ENCODE peak calls at places on chromosomes 16 and 17, in six cellular contexts. H is lower leg skin, W is fibroblast of the aortic adventitia, A is Karpas-422, X is PC-9, Z is ascending aorta. N is an unnamed sample.

GRCh38 chr16:19938536-19938935 is 53.9 kb upstream of the GPRC5B start:
- DNase-seq in H (no peak), W (peak; percentile 28), A (no peak), X (no peak), Z (no peak), N (no peak)

GRCh38 chr17:48457080-48457836 is 27.2 kb upstream of the SKAP1 start:
- DNase-seq in H (peak; percentile 89), W (peak; percentile 50), A (peak; percentile 90), X (peak; percentile 51), Z (peak; percentile 76), N (peak; percentile 17)

GRCh38 chr17:82901836-82902235 is 62.0 kb upstream of the ZNF750 start:
- DNase-seq in H (no peak), W (no peak), A (no peak), X (no peak), Z (no peak), N (no peak)

GRCh38 chr16:70684146-70685060 is 1.4 kb downstream of the MTSS2 start:
- DNase-seq in H (no peak), W (no peak), A (no peak), X (no peak), Z (no peak), N (no peak)

GRCh38 chr17:79154446-79154845 is 79.8 kb downstream of the ENGASE start:
- DNase-seq in H (no peak), W (no peak), A (no peak), X (no peak), Z (no peak), N (no peak)

GRCh38 chr17:8696951-8697745 is 47.5 kb downstream of the CCDC42 start:
- DNase-seq in H (peak; percentile 79), W (peak; percentile 96), A (no peak), X (no peak), Z (peak; percentile 93), N (no peak)

GRCh38 chr17:64063766-64064224 is 43.4 kb upstream of the ICAM2 start:
- DNase-seq in H (no peak), W (no peak), A (peak; percentile 63), X (peak; percentile 13), Z (no peak), N (no peak)

GRCh38 chr16:14309906-14310305 is 238.8 kb downstream of the MRTFB start:
- DNase-seq in H (no peak), W (peak; percentile 46), A (peak; percentile 79), X (peak; percentile 70), Z (no peak), N (no peak)

GRCh38 chr16:66928702-66929388 is 3.5 kb upstream of the RRAD start:
- DNase-seq in H (no peak), W (peak; percentile 41), A (peak; percentile 83), X (peak; percentile 44), Z (no peak), N (no peak)

GRCh38 chr17:36034127-36034526 is 16.4 kb upstream of the CCL23 start:
- DNase-seq in H (no peak), W (no peak), A (peak; percentile 66), X (no peak), Z (no peak), N (no peak)

GRCh38 chr17:54744750-54745149 is 155.9 kb upstream of the TOM1L1 start:
- DNase-seq in H (no peak), W (no peak), A (no peak), X (no peak), Z (no peak), N (no peak)

GRCh38 chr16:75279277-75279676 is 27.9 kb upstream of the BCAR1 start:
- DNase-seq in H (no peak), W (no peak), A (no peak), X (no peak), Z (no peak), N (no peak)

GRCh38 chr16:2299915-2300192 is 31.9 kb upstream of the RNPS1 start:
- DNase-seq in H (no peak), W (no peak), A (no peak), X (no peak), Z (no peak), N (no peak)

GRCh38 chr17:57895382-57896060 is 45.7 kb upstream of the MRPS23 start:
- DNase-seq in H (no peak), W (no peak), A (no peak), X (no peak), Z (no peak), N (no peak)

GRCh38 chr16:30004424-30004776 is 6.4 kb downstream of the DOC2A start:
- DNase-seq in H (no peak), W (no peak), A (no peak), X (no peak), Z (no peak), N (no peak)

GRCh38 chr17:69539274-69539673 is 124.8 kb downstream of the MAP2K6 start:
- DNase-seq in H (no peak), W (no peak), A (no peak), X (no peak), Z (no peak), N (no peak)

GRCh38 chr16:84593825-84594724 is 23.8 kb downstream of the COTL1 start:
- DNase-seq in H (no peak), W (no peak), A (no peak), X (no peak), Z (no peak), N (no peak)

GRCh38 chr17:43350888-43351361 is 47.9 kb upstream of the ARL4D start:
- DNase-seq in H (no peak), W (no peak), A (no peak), X (no peak), Z (no peak), N (no peak)

DNA sequence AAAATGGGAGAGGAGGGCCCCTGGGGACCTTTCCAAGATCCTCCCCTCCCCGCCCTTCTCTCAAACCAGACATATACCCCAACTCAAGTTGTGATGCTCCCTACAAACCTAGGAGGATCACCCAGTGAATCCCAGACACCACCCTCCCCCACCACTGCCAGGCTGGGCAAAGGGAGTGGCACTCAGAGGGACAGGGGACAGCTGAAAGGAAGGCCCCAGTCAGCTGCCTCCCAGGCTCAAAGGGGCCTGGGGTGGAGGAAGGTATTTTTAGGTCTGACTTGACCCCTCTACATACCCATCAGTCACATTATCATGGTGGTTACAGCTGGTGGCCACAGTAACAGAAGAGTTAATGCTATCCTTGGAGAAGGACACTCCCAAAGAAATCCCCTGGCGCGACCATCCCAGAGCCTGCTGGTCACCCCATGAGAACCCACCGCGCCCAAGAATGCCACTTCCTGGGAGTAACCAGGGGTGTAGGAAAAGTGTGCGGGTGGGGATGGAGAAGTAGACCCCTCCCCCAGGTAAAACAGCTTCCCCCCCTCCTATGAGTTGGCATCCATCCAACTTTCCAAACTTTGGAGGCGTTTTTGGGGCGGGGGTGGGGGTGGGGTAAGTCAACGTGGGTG is 1.2 kb downstream of the CACNB1 start:
- DNase-seq in H (no peak), W (no peak), A (no peak), X (no peak), Z (no peak), N (peak; percentile 91)
- H3K4me3 ChIP-seq in H (no peak overlapping the region), W (peak overlapping the region; percentile 81), A (peak overlapping the region; percentile 77), X (peak overlapping the region; percentile 92), Z (peak overlapping the region; percentile 90), N (peak overlapping the region; percentile 93)

DNA sequence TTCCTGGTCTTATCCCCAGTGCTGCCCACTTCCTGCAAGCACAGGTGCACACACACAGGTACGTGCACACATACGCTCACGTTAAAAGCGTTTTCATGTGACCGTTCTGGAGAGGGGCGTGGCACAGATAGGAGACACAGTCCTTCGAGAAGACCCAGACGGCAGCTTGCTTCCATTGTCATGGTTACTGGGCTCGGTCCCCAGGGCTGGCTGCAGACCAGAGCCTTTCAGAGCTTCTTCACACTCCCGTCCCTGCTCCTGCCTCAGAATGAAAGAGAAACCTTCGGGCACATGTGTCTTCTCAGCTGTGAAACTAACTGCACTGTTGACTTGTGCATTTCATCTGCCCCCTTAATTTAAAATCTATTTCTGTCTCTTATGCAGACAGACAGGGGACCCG is 154.2 kb downstream of the PITPNC1 start:
- DNase-seq in H (no peak), W (no peak), A (no peak), X (no peak), Z (no peak), N (no peak)
- H3K4me3 ChIP-seq in H (no peak overlapping the region), W (no peak overlapping the region), A (no peak overlapping the region), X (no peak overlapping the region), Z (no peak overlapping the region), N (no peak overlapping the region)

DNA sequence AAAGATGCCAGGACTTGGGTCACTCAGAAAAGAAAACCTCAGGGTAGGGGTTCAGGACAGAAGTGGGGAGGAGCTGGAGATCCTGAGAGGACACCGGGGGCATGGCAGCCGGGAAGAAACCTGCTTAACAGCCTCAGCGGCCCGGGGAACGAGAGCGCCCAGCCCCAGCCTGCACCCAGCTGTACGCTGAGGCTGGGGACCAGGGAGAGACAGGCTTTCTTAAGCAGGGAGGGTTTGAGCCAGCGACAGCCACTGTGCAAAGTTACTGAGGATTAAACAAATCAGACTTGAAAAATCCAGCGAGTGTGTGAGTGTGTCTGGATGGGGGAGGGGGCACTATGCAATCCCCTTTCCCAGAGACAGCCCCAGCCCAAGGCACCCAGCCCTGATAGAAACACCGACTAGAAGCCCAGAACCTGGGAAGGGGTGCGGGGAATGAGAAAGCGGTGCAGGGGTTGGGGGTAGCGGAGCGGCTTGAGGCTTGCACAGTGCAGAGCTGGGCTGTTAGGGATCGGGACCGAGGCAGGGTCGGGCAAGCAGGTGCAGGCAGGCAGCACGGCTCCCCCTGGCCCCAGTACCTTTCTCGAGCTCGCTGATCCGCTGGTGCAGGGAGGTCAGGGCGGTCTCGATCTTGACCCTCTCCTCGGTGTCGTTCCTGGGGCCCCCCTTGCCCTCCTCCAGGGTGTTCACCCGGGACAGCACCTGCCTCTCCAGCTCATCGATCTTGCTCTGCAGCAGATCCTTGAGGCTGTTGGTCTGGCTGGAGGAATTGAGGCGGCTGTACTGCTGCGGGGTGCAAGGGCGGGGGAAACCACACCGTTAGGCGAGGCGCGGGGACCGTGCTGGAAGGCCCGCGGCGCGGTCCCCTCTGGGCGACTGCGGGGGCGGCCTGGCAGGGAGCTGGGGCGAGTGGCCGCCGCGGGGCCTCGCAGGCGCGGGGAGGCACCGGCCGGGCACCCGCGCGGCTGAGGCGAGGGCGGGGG is 1.2 kb downstream of the NPTX1 start:
- DNase-seq in H (no peak), W (no peak), A (no peak), X (peak; percentile 60), Z (no peak), N (no peak)
- H3K4me3 ChIP-seq in H (no peak overlapping the region), W (peak overlapping the region; percentile 13), A (no peak overlapping the region), X (peak overlapping the region; percentile 43), Z (peak overlapping the region; percentile 60), N (peak overlapping the region; percentile 40)

GRCh38 chr16:52578007-52578828 is 31.3 kb upstream of the TOX3 start:
- DNase-seq in H (no peak), W (no peak), A (no peak), X (no peak), Z (no peak), N (no peak)
- H3K4me3 ChIP-seq in H (no peak overlapping the region), W (no peak overlapping the region), A (no peak overlapping the region), X (no peak overlapping the region), Z (no peak overlapping the region), N (no peak overlapping the region)

DNA sequence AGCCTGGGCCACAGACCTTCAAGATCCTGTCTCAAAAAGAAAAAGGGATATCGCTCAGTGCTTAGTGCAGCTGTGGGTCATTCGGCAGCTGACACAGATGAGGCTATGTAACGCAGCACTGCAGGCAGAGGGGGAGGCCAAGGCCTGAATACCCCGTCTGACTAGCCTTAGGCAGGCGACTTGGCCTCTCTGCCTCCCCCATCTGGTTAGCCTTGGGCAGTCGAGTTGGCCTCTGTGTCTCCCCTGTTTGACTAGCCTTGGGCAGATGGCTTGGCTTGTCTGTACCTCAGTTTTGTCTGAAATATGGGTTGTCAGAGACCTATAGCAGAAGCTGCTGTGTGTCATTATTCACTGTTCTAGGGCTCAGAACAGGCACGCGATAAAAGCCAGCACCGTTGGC is 10.0 kb downstream of the SPATA33 start:
- DNase-seq in H (no peak), W (no peak), A (no peak), X (no peak), Z (no peak), N (no peak)
- H3K4me3 ChIP-seq in H (no peak overlapping the region), W (no peak overlapping the region), A (no peak overlapping the region), X (no peak overlapping the region), Z (no peak overlapping the region), N (no peak overlapping the region)

GRCh38 chr17:75477493-75477862 is 21.0 kb downstream of the TMEM94 start:
- DNase-seq in H (no peak), W (no peak), A (no peak), X (no peak), Z (no peak), N (no peak)
- H3K4me3 ChIP-seq in H (no peak overlapping the region), W (no peak overlapping the region), A (no peak overlapping the region), X (no peak overlapping the region), Z (no peak overlapping the region), N (no peak overlapping the region)

N was measured in gastrocnemius medialis.